ENCODE peak calls at places on chromosomes 6 and 20, in nine cellular contexts. One of them, this sample, is unnamed.
A peak's percentile ranks its signal among the peaks of the same experiment; 100 is the strongest.

GRCh38 chr6:81769834-81770233 is 17.4 kb upstream of the TENT5A start:
- DNase-seq in esophagus muscularis mucosa: no peak
- DNase-seq in fibroblast of the aortic adventitia: no peak
- DNase-seq in endothelial cell: no peak
- DNase-seq in lung: no peak
- DNase-seq in HCT116: no peak
- DNase-seq in tibial artery: no peak
- DNase-seq in upper lobe of right lung: no peak
- DNase-seq in uterus: no peak
- DNase-seq in this sample: no peak

GRCh38 chr6:32113386-32114352 is 4.5 kb upstream of the TNXB start:
- DNase-seq in esophagus muscularis mucosa: peak; percentile 96
- DNase-seq in fibroblast of the aortic adventitia: peak; percentile 99
- DNase-seq in endothelial cell: no peak
- DNase-seq in lung: peak; percentile 75
- DNase-seq in HCT116: no peak
- DNase-seq in tibial artery: peak; percentile 96
- DNase-seq in upper lobe of right lung: peak; percentile 79
- DNase-seq in uterus: peak; percentile 98
- DNase-seq in this sample: peak; percentile 92

GRCh38 chr6:36914227-36914794 is 28.6 kb downstream of the C6orf89 start:
- DNase-seq in esophagus muscularis mucosa: no peak
- DNase-seq in fibroblast of the aortic adventitia: peak; percentile 37
- DNase-seq in endothelial cell: peak; percentile 67
- DNase-seq in lung: peak; percentile 48
- DNase-seq in HCT116: peak; percentile 73
- DNase-seq in tibial artery: no peak
- DNase-seq in upper lobe of right lung: no peak
- DNase-seq in uterus: no peak
- DNase-seq in this sample: no peak

GRCh38 chr20:32457476-32457986 is 99.4 kb downstream of the ASXL1 start:
- DNase-seq in esophagus muscularis mucosa: no peak
- DNase-seq in fibroblast of the aortic adventitia: peak; percentile 45
- DNase-seq in endothelial cell: peak; percentile 73
- DNase-seq in lung: peak; percentile 46
- DNase-seq in HCT116: no peak
- DNase-seq in tibial artery: no peak
- DNase-seq in upper lobe of right lung: peak; percentile 78
- DNase-seq in uterus: peak; percentile 57
- DNase-seq in this sample: peak; percentile 90

GRCh38 chr20:62641749-62642665 is at the start of gene SLCO4A1:
- DNase-seq in esophagus muscularis mucosa: no peak
- DNase-seq in fibroblast of the aortic adventitia: peak; percentile 23
- DNase-seq in endothelial cell: peak; percentile 39
- DNase-seq in lung: peak; percentile 49
- DNase-seq in HCT116: peak; percentile 48
- DNase-seq in tibial artery: peak; percentile 85
- DNase-seq in upper lobe of right lung: peak; percentile 82
- DNase-seq in uterus: peak; percentile 59
- DNase-seq in this sample: no peak

GRCh38 chr20:57654998-57655811 is 35.0 kb upstream of the ZBP1 start:
- DNase-seq in esophagus muscularis mucosa: peak; percentile 82
- DNase-seq in fibroblast of the aortic adventitia: no peak
- DNase-seq in endothelial cell: peak; percentile 5
- DNase-seq in lung: peak; percentile 28
- DNase-seq in HCT116: no peak
- DNase-seq in tibial artery: peak; percentile 63
- DNase-seq in upper lobe of right lung: peak; percentile 62
- DNase-seq in uterus: peak; percentile 19
- DNase-seq in this sample: peak; percentile 80

GRCh38 chr20:61531553-61532345 is 279.7 kb downstream of the CDH4 start:
- DNase-seq in esophagus muscularis mucosa: no peak
- DNase-seq in fibroblast of the aortic adventitia: no peak
- DNase-seq in endothelial cell: no peak
- DNase-seq in lung: no peak
- DNase-seq in HCT116: no peak
- DNase-seq in tibial artery: no peak
- DNase-seq in upper lobe of right lung: no peak
- DNase-seq in uterus: no peak
- DNase-seq in this sample: no peak

GRCh38 chr6:92737983-92738382 is 681.4 kb downstream of the EPHA7 start:
- DNase-seq in esophagus muscularis mucosa: no peak
- DNase-seq in fibroblast of the aortic adventitia: no peak
- DNase-seq in endothelial cell: no peak
- DNase-seq in lung: no peak
- DNase-seq in HCT116: no peak
- DNase-seq in tibial artery: no peak
- DNase-seq in upper lobe of right lung: no peak
- DNase-seq in uterus: no peak
- DNase-seq in this sample: peak; percentile 82

GRCh38 chr6:110098511-110099116 is 80.9 kb downstream of the WASF1 start:
- DNase-seq in esophagus muscularis mucosa: no peak
- DNase-seq in fibroblast of the aortic adventitia: no peak
- DNase-seq in endothelial cell: no peak
- DNase-seq in lung: no peak
- DNase-seq in HCT116: no peak
- DNase-seq in tibial artery: no peak
- DNase-seq in upper lobe of right lung: no peak
- DNase-seq in uterus: no peak
- DNase-seq in this sample: no peak

GRCh38 chr6:30592287-30592686 is 21.0 kb downstream of the ABCF1 start:
- DNase-seq in esophagus muscularis mucosa: no peak
- DNase-seq in fibroblast of the aortic adventitia: no peak
- DNase-seq in endothelial cell: no peak
- DNase-seq in lung: no peak
- DNase-seq in HCT116: no peak
- DNase-seq in tibial artery: no peak
- DNase-seq in upper lobe of right lung: no peak
- DNase-seq in uterus: no peak
- DNase-seq in this sample: no peak

DNA sequence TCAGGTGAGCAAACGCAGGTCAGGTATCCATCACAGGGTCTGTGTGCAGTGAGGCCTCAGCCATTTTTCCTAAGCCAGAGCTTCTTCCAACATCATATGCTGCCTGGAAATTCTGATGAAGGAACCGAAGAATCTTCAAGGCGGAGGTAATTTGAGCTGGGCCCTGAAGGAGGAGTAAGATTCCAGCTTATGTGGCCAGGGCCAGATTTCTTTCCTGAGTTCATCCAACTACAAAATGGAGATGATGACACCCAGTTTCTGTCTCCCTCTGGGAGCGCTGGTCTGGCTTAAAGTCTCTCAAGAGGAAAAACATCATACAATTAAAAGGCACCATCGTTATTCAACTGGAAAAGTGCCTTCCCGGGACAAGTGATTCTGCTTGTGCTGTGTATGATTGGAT is 6.9 kb upstream of the MANBAL start:
- DNase-seq in esophagus muscularis mucosa: no peak
- DNase-seq in fibroblast of the aortic adventitia: peak; percentile 88
- DNase-seq in endothelial cell: peak; percentile 18
- DNase-seq in lung: no peak
- DNase-seq in HCT116: no peak
- DNase-seq in tibial artery: no peak
- DNase-seq in upper lobe of right lung: no peak
- DNase-seq in uterus: peak; percentile 65
- DNase-seq in this sample: no peak
- TF ChIP-seq CTCF in esophagus muscularis mucosa: peak; percentile 66
- TF ChIP-seq CTCF in fibroblast of the aortic adventitia: peak; percentile 77
- TF ChIP-seq CTCF in endothelial cell: no peak
- TF ChIP-seq CTCF in lung: no peak
- TF ChIP-seq CTCF in HCT116: peak; percentile 28
- TF ChIP-seq CTCF in tibial artery: peak; percentile 47
- TF ChIP-seq CTCF in upper lobe of right lung: peak; percentile 31
- TF ChIP-seq CTCF in uterus: peak; percentile 72
- TF ChIP-seq CTCF in this sample: peak; percentile 38

DNA sequence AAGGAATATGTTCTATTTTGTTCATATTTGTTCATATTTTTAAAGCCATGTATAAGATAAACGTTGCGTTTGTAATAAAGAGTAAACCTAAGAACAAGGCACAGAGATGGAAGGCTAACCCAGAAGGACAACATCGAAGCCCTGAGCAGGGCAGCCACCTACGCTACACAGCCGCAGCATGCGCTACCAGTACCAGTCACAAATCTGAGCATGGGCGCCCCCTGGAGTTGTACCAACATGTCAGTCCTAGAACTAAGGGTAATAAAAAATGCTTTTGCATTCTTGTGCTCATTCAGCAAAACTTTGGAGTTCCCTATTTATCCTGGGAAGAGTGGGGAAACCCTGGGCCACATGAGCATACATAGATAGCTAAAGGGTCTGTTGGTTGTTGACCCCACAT is 70.6 kb downstream of the PLEKHG1 start:
- DNase-seq in esophagus muscularis mucosa: no peak
- DNase-seq in fibroblast of the aortic adventitia: no peak
- DNase-seq in endothelial cell: no peak
- DNase-seq in lung: no peak
- DNase-seq in HCT116: no peak
- DNase-seq in tibial artery: no peak
- DNase-seq in upper lobe of right lung: no peak
- DNase-seq in uterus: no peak
- DNase-seq in this sample: no peak
- TF ChIP-seq CTCF in esophagus muscularis mucosa: no peak
- TF ChIP-seq CTCF in fibroblast of the aortic adventitia: no peak
- TF ChIP-seq CTCF in endothelial cell: peak; percentile 42
- TF ChIP-seq CTCF in lung: no peak
- TF ChIP-seq CTCF in HCT116: peak; percentile 55
- TF ChIP-seq CTCF in tibial artery: no peak
- TF ChIP-seq CTCF in upper lobe of right lung: no peak
- TF ChIP-seq CTCF in uterus: no peak
- TF ChIP-seq CTCF in this sample: no peak

DNA sequence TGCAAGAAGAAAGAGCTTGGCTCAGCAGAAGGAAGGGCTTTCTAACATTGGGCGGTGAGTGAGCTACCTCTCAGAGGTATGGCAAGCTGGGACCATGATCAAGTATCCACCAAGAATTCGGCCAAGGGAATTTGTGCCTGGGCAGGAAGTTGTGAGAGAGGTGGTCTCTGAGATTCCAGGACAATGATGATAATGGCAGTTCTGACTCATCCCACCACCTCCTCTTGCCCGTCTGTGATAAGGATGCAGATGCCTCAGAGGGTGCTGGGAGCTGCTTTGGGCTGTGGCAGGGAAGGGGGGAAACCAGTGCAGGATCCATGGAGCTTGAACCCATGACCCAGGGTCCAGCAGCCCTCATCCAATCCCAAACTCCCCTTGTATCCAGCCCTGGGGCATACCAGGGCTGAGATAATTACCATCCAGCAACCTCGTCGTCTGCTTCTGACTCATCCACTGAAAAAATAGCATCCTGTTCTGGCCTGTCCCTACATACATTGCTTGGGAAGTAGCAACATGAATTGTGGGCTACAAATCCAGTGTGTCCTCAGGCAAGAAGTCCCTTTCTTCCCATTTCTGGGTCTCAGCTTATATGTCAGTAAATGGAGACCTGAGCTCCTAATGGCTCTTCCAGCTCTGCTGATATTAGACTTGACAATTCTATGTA is 5.9 kb downstream of the TGM6 start:
- DNase-seq in esophagus muscularis mucosa: no peak
- DNase-seq in fibroblast of the aortic adventitia: peak; percentile 43
- DNase-seq in endothelial cell: no peak
- DNase-seq in lung: no peak
- DNase-seq in HCT116: no peak
- DNase-seq in tibial artery: no peak
- DNase-seq in upper lobe of right lung: no peak
- DNase-seq in uterus: no peak
- DNase-seq in this sample: no peak
- TF ChIP-seq CTCF in esophagus muscularis mucosa: no peak
- TF ChIP-seq CTCF in fibroblast of the aortic adventitia: no peak
- TF ChIP-seq CTCF in endothelial cell: no peak
- TF ChIP-seq CTCF in lung: no peak
- TF ChIP-seq CTCF in HCT116: no peak
- TF ChIP-seq CTCF in tibial artery: no peak
- TF ChIP-seq CTCF in upper lobe of right lung: no peak
- TF ChIP-seq CTCF in uterus: no peak
- TF ChIP-seq CTCF in this sample: no peak

DNA sequence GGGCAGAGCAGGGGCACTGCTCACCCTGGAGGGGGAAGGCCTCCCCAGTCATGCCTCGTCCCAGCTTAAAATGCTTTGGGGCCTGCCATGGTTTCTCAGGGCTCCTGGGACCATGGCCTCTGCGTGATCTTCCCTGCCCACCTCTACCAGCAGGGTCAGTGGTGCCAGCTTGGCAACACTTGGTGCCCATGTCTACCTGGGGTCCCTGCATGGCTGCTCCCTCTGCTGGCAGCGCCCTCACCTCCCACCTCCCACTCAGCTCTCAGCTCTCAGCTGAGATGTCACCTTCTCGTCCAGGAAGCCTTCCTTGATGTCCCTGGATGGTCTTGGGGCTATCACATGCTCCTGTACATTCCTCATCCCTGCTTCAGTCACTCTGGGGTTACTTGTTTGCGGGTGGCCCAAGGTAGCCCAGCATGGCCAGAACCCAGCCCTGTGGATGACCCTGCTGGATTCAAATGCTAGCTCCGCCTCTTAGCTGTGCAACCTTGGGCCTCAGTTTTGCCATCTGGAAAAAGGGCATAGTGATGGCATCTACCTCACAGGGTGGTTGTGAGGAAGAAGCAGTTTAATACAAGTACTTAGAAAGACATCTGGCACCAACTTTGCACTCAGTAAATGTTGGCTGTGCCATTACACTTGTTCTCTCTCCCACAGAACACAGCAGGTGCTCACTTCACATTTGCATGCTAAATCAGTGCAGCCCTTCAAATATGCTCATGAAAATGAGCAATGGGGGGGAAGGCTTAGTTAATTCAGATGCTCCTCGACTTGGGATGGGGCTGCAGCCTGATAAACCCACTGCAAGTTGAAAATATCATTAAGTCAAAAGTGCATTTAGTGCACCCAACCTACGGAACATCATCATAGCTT is 53.5 kb upstream of the PTPN1 start:
- DNase-seq in esophagus muscularis mucosa: no peak
- DNase-seq in fibroblast of the aortic adventitia: no peak
- DNase-seq in endothelial cell: no peak
- DNase-seq in lung: no peak
- DNase-seq in HCT116: no peak
- DNase-seq in tibial artery: no peak
- DNase-seq in upper lobe of right lung: no peak
- DNase-seq in uterus: no peak
- DNase-seq in this sample: no peak
- TF ChIP-seq CTCF in esophagus muscularis mucosa: no peak
- TF ChIP-seq CTCF in fibroblast of the aortic adventitia: no peak
- TF ChIP-seq CTCF in endothelial cell: no peak
- TF ChIP-seq CTCF in lung: no peak
- TF ChIP-seq CTCF in HCT116: peak; percentile 20
- TF ChIP-seq CTCF in tibial artery: no peak
- TF ChIP-seq CTCF in upper lobe of right lung: peak; percentile 15
- TF ChIP-seq CTCF in uterus: no peak
- TF ChIP-seq CTCF in this sample: peak; percentile 31

DNA sequence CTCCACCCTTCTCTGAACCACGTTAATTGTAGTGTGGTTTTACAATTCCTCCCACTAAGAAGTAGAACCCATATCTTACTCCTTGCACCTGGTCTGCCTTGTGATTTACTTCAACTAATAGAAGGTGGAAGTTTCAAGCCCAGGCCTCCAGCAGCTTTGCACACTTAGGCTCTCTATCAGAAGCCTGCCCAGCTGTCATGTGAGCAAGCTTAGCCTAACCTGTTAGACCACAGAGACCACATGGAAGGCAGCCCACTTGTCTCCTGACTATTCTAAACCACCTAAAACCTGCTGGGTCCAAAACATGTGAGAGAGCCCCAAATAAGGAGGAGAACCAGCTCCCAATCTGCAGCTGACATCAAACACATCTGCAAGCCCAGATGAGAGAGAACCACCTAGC is 127.6 kb upstream of the BTBD3 start:
- DNase-seq in esophagus muscularis mucosa: no peak
- DNase-seq in fibroblast of the aortic adventitia: no peak
- DNase-seq in endothelial cell: no peak
- DNase-seq in lung: no peak
- DNase-seq in HCT116: no peak
- DNase-seq in tibial artery: no peak
- DNase-seq in upper lobe of right lung: no peak
- DNase-seq in uterus: no peak
- DNase-seq in this sample: no peak
- TF ChIP-seq CTCF in esophagus muscularis mucosa: no peak
- TF ChIP-seq CTCF in fibroblast of the aortic adventitia: no peak
- TF ChIP-seq CTCF in endothelial cell: no peak
- TF ChIP-seq CTCF in lung: no peak
- TF ChIP-seq CTCF in HCT116: no peak
- TF ChIP-seq CTCF in tibial artery: no peak
- TF ChIP-seq CTCF in upper lobe of right lung: no peak
- TF ChIP-seq CTCF in uterus: no peak
- TF ChIP-seq CTCF in this sample: no peak